ENCODE peak calls at places on chromosomes 7 and 10, in nine cellular contexts. One of them, this sample, is unnamed.

GRCh38 chr10:132687893-132688579 is 97.9 kb downstream of the NKX6-2 start:
- DNase-seq in omental fat pad: no peak
- DNase-seq in T-helper 22 cell: no peak
- DNase-seq in NCI-H1105 treated with DMSO at 0.1 percent for 48 hours: no peak
- DNase-seq in CD4-positive, alpha-beta T cell: no peak
- DNase-seq in adrenal gland: no peak
- DNase-seq in activated CD4-positive, alpha-beta T cell treated with anti-CD3 and anti-CD28 coated beads, Interleukin-2, amount 50 U/mL, for 4 hours: no peak
- DNase-seq in T follicular helper cell: no peak
- DNase-seq in neural progenitor cell: no peak
- DNase-seq in this sample: no peak

GRCh38 chr10:127939786-127940330 is 33.0 kb downstream of the PTPRE start:
- DNase-seq in omental fat pad: no peak
- DNase-seq in T-helper 22 cell: no peak
- DNase-seq in NCI-H1105 treated with DMSO at 0.1 percent for 48 hours: peak; percentile 16
- DNase-seq in CD4-positive, alpha-beta T cell: no peak
- DNase-seq in adrenal gland: no peak
- DNase-seq in activated CD4-positive, alpha-beta T cell treated with anti-CD3 and anti-CD28 coated beads, Interleukin-2, amount 50 U/mL, for 4 hours: no peak
- DNase-seq in T follicular helper cell: no peak
- DNase-seq in neural progenitor cell: no peak
- DNase-seq in this sample: no peak

GRCh38 chr7:151068069-151068773 is 8.8 kb downstream of the SLC4A2 start:
- DNase-seq in omental fat pad: no peak
- DNase-seq in T-helper 22 cell: no peak
- DNase-seq in NCI-H1105 treated with DMSO at 0.1 percent for 48 hours: no peak
- DNase-seq in CD4-positive, alpha-beta T cell: no peak
- DNase-seq in adrenal gland: no peak
- DNase-seq in activated CD4-positive, alpha-beta T cell treated with anti-CD3 and anti-CD28 coated beads, Interleukin-2, amount 50 U/mL, for 4 hours: no peak
- DNase-seq in T follicular helper cell: no peak
- DNase-seq in neural progenitor cell: no peak
- DNase-seq in this sample: no peak

GRCh38 chr10:122344741-122345258 is 29.7 kb upstream of the PLEKHA1 start:
- DNase-seq in omental fat pad: no peak
- DNase-seq in T-helper 22 cell: no peak
- DNase-seq in NCI-H1105 treated with DMSO at 0.1 percent for 48 hours: no peak
- DNase-seq in CD4-positive, alpha-beta T cell: no peak
- DNase-seq in adrenal gland: peak; percentile 29
- DNase-seq in activated CD4-positive, alpha-beta T cell treated with anti-CD3 and anti-CD28 coated beads, Interleukin-2, amount 50 U/mL, for 4 hours: no peak
- DNase-seq in T follicular helper cell: no peak
- DNase-seq in neural progenitor cell: no peak
- DNase-seq in this sample: no peak

GRCh38 chr10:118870467-118871243 is 115.9 kb upstream of the CACUL1 start:
- DNase-seq in omental fat pad: peak; percentile 48
- DNase-seq in T-helper 22 cell: no peak
- DNase-seq in NCI-H1105 treated with DMSO at 0.1 percent for 48 hours: no peak
- DNase-seq in CD4-positive, alpha-beta T cell: no peak
- DNase-seq in adrenal gland: peak; percentile 80
- DNase-seq in activated CD4-positive, alpha-beta T cell treated with anti-CD3 and anti-CD28 coated beads, Interleukin-2, amount 50 U/mL, for 4 hours: no peak
- DNase-seq in T follicular helper cell: no peak
- DNase-seq in neural progenitor cell: peak; percentile 12
- DNase-seq in this sample: no peak

GRCh38 chr10:89283174-89283987 is 18.5 kb upstream of the IFIT2 start:
- DNase-seq in omental fat pad: no peak
- DNase-seq in T-helper 22 cell: no peak
- DNase-seq in NCI-H1105 treated with DMSO at 0.1 percent for 48 hours: no peak
- DNase-seq in CD4-positive, alpha-beta T cell: no peak
- DNase-seq in adrenal gland: no peak
- DNase-seq in activated CD4-positive, alpha-beta T cell treated with anti-CD3 and anti-CD28 coated beads, Interleukin-2, amount 50 U/mL, for 4 hours: no peak
- DNase-seq in T follicular helper cell: no peak
- DNase-seq in neural progenitor cell: no peak
- DNase-seq in this sample: no peak

GRCh38 chr10:30095811-30096422 is 36.5 kb upstream of the JCAD start:
- DNase-seq in omental fat pad: no peak
- DNase-seq in T-helper 22 cell: no peak
- DNase-seq in NCI-H1105 treated with DMSO at 0.1 percent for 48 hours: no peak
- DNase-seq in CD4-positive, alpha-beta T cell: no peak
- DNase-seq in adrenal gland: no peak
- DNase-seq in activated CD4-positive, alpha-beta T cell treated with anti-CD3 and anti-CD28 coated beads, Interleukin-2, amount 50 U/mL, for 4 hours: no peak
- DNase-seq in T follicular helper cell: no peak
- DNase-seq in neural progenitor cell: no peak
- DNase-seq in this sample: no peak

GRCh38 chr7:28684729-28685211 is 272.5 kb downstream of the CREB5 start:
- DNase-seq in omental fat pad: no peak
- DNase-seq in T-helper 22 cell: no peak
- DNase-seq in NCI-H1105 treated with DMSO at 0.1 percent for 48 hours: no peak
- DNase-seq in CD4-positive, alpha-beta T cell: no peak
- DNase-seq in adrenal gland: no peak
- DNase-seq in activated CD4-positive, alpha-beta T cell treated with anti-CD3 and anti-CD28 coated beads, Interleukin-2, amount 50 U/mL, for 4 hours: no peak
- DNase-seq in T follicular helper cell: no peak
- DNase-seq in neural progenitor cell: no peak
- DNase-seq in this sample: no peak

GRCh38 chr10:133158756-133159610 is 1.0 kb upstream of the KNDC1 start:
- DNase-seq in omental fat pad: peak; percentile 22
- DNase-seq in T-helper 22 cell: no peak
- DNase-seq in NCI-H1105 treated with DMSO at 0.1 percent for 48 hours: peak; percentile 17
- DNase-seq in CD4-positive, alpha-beta T cell: no peak
- DNase-seq in adrenal gland: peak; percentile 87
- DNase-seq in activated CD4-positive, alpha-beta T cell treated with anti-CD3 and anti-CD28 coated beads, Interleukin-2, amount 50 U/mL, for 4 hours: no peak
- DNase-seq in T follicular helper cell: no peak
- DNase-seq in neural progenitor cell: peak; percentile 57
- DNase-seq in this sample: peak; percentile 15

GRCh38 chr7:4845740-4846142 is 16.1 kb downstream of the PAPOLB start:
- DNase-seq in omental fat pad: no peak
- DNase-seq in T-helper 22 cell: no peak
- DNase-seq in NCI-H1105 treated with DMSO at 0.1 percent for 48 hours: peak; percentile 3
- DNase-seq in CD4-positive, alpha-beta T cell: no peak
- DNase-seq in adrenal gland: no peak
- DNase-seq in activated CD4-positive, alpha-beta T cell treated with anti-CD3 and anti-CD28 coated beads, Interleukin-2, amount 50 U/mL, for 4 hours: no peak
- DNase-seq in T follicular helper cell: no peak
- DNase-seq in neural progenitor cell: peak; percentile 74
- DNase-seq in this sample: peak; percentile 24

GRCh38 chr10:118002581-118002980 is 44.2 kb downstream of the RAB11FIP2 start:
- DNase-seq in omental fat pad: no peak
- DNase-seq in T-helper 22 cell: no peak
- DNase-seq in NCI-H1105 treated with DMSO at 0.1 percent for 48 hours: no peak
- DNase-seq in CD4-positive, alpha-beta T cell: no peak
- DNase-seq in adrenal gland: no peak
- DNase-seq in activated CD4-positive, alpha-beta T cell treated with anti-CD3 and anti-CD28 coated beads, Interleukin-2, amount 50 U/mL, for 4 hours: no peak
- DNase-seq in T follicular helper cell: no peak
- DNase-seq in neural progenitor cell: no peak
- DNase-seq in this sample: no peak

This sample was measured in DMS79.